ENCODE peak calls at places on chromosomes 13 and 19, in four cellular contexts. One of them, this sample, is unnamed.

GRCh38 chr19:34336781-34337271 is 28.2 kb upstream of the GPI start:
- DNase-seq in stimulated activated CD4-positive, alpha-beta T cell treated with anti-CD3 and anti-CD28 coated beads, Interleukin-1b, Interleukin-23, amount 100 ng/mL, for 1 hour: no peak
- DNase-seq in activated T-cell treated with anti-CD3 and anti-CD28 coated beads for 1 hour: peak; percentile 25
- DNase-seq in cardiac fibroblast: peak; percentile 63
- DNase-seq in this sample: peak; percentile 18

GRCh38 chr13:102650444-102650843 is 44.4 kb downstream of the METTL21C start:
- DNase-seq in stimulated activated CD4-positive, alpha-beta T cell treated with anti-CD3 and anti-CD28 coated beads, Interleukin-1b, Interleukin-23, amount 100 ng/mL, for 1 hour: no peak
- DNase-seq in cardiac fibroblast: no peak
- DNase-seq in activated T-cell treated with anti-CD3 and anti-CD28 coated beads for 1 hour: no peak
- DNase-seq in this sample: no peak

GRCh38 chr19:49442354-49442753 is 1.0 kb upstream of the SLC17A7 start:
- DNase-seq in cardiac fibroblast: no peak
- DNase-seq in stimulated activated CD4-positive, alpha-beta T cell treated with anti-CD3 and anti-CD28 coated beads, Interleukin-1b, Interleukin-23, amount 100 ng/mL, for 1 hour: no peak
- DNase-seq in activated T-cell treated with anti-CD3 and anti-CD28 coated beads for 1 hour: no peak
- DNase-seq in this sample: no peak

GRCh38 chr13:81986308-81986707 is 1645.4 kb upstream of the SPRY2 start:
- DNase-seq in cardiac fibroblast: no peak
- DNase-seq in stimulated activated CD4-positive, alpha-beta T cell treated with anti-CD3 and anti-CD28 coated beads, Interleukin-1b, Interleukin-23, amount 100 ng/mL, for 1 hour: no peak
- DNase-seq in activated T-cell treated with anti-CD3 and anti-CD28 coated beads for 1 hour: no peak
- DNase-seq in this sample: no peak

GRCh38 chr13:76879211-76879875 is 6.9 kb downstream of the KCTD12 start:
- DNase-seq in activated T-cell treated with anti-CD3 and anti-CD28 coated beads for 1 hour: peak; percentile 28
- DNase-seq in cardiac fibroblast: peak; percentile 93
- DNase-seq in stimulated activated CD4-positive, alpha-beta T cell treated with anti-CD3 and anti-CD28 coated beads, Interleukin-1b, Interleukin-23, amount 100 ng/mL, for 1 hour: no peak
- DNase-seq in this sample: no peak

GRCh38 chr13:109028626-109029025 is 399.2 kb downstream of the MYO16 start:
- DNase-seq in activated T-cell treated with anti-CD3 and anti-CD28 coated beads for 1 hour: no peak
- DNase-seq in cardiac fibroblast: peak; percentile 50
- DNase-seq in stimulated activated CD4-positive, alpha-beta T cell treated with anti-CD3 and anti-CD28 coated beads, Interleukin-1b, Interleukin-23, amount 100 ng/mL, for 1 hour: no peak
- DNase-seq in this sample: no peak

GRCh38 chr19:19558636-19559035 is 20.6 kb downstream of the CILP2 start:
- DNase-seq in cardiac fibroblast: no peak
- DNase-seq in stimulated activated CD4-positive, alpha-beta T cell treated with anti-CD3 and anti-CD28 coated beads, Interleukin-1b, Interleukin-23, amount 100 ng/mL, for 1 hour: no peak
- DNase-seq in activated T-cell treated with anti-CD3 and anti-CD28 coated beads for 1 hour: no peak
- DNase-seq in this sample: no peak

GRCh38 chr13:99600318-99600717 is 99.0 kb downstream of the TM9SF2 start:
- DNase-seq in activated T-cell treated with anti-CD3 and anti-CD28 coated beads for 1 hour: no peak
- DNase-seq in cardiac fibroblast: no peak
- DNase-seq in stimulated activated CD4-positive, alpha-beta T cell treated with anti-CD3 and anti-CD28 coated beads, Interleukin-1b, Interleukin-23, amount 100 ng/mL, for 1 hour: no peak
- DNase-seq in this sample: no peak

GRCh38 chr13:23710366-23710765 is 140.2 kb downstream of the TNFRSF19 start:
- DNase-seq in stimulated activated CD4-positive, alpha-beta T cell treated with anti-CD3 and anti-CD28 coated beads, Interleukin-1b, Interleukin-23, amount 100 ng/mL, for 1 hour: no peak
- DNase-seq in cardiac fibroblast: no peak
- DNase-seq in activated T-cell treated with anti-CD3 and anti-CD28 coated beads for 1 hour: no peak
- DNase-seq in this sample: no peak

GRCh38 chr13:40251343-40252032 is 415.0 kb downstream of the FOXO1 start:
- DNase-seq in cardiac fibroblast: peak; percentile 60
- DNase-seq in stimulated activated CD4-positive, alpha-beta T cell treated with anti-CD3 and anti-CD28 coated beads, Interleukin-1b, Interleukin-23, amount 100 ng/mL, for 1 hour: no peak
- DNase-seq in activated T-cell treated with anti-CD3 and anti-CD28 coated beads for 1 hour: no peak
- DNase-seq in this sample: no peak

GRCh38 chr13:107563099-107563925 is 652.0 kb downstream of the LIG4 start:
- DNase-seq in cardiac fibroblast: peak; percentile 10
- DNase-seq in stimulated activated CD4-positive, alpha-beta T cell treated with anti-CD3 and anti-CD28 coated beads, Interleukin-1b, Interleukin-23, amount 100 ng/mL, for 1 hour: no peak
- DNase-seq in activated T-cell treated with anti-CD3 and anti-CD28 coated beads for 1 hour: no peak
- DNase-seq in this sample: no peak

GRCh38 chr19:1510442-1510806 is 2.4 kb downstream of the ADAMTSL5 start:
- DNase-seq in activated T-cell treated with anti-CD3 and anti-CD28 coated beads for 1 hour: no peak
- DNase-seq in stimulated activated CD4-positive, alpha-beta T cell treated with anti-CD3 and anti-CD28 coated beads, Interleukin-1b, Interleukin-23, amount 100 ng/mL, for 1 hour: no peak
- DNase-seq in cardiac fibroblast: no peak
- DNase-seq in this sample: no peak

GRCh38 chr19:5035817-5036732 is 67.2 kb downstream of the KDM4B start:
- DNase-seq in stimulated activated CD4-positive, alpha-beta T cell treated with anti-CD3 and anti-CD28 coated beads, Interleukin-1b, Interleukin-23, amount 100 ng/mL, for 1 hour: no peak
- DNase-seq in activated T-cell treated with anti-CD3 and anti-CD28 coated beads for 1 hour: no peak
- DNase-seq in cardiac fibroblast: no peak
- DNase-seq in this sample: no peak

GRCh38 chr19:7224205-7224833 is 69.9 kb downstream of the INSR start:
- DNase-seq in activated T-cell treated with anti-CD3 and anti-CD28 coated beads for 1 hour: no peak
- DNase-seq in stimulated activated CD4-positive, alpha-beta T cell treated with anti-CD3 and anti-CD28 coated beads, Interleukin-1b, Interleukin-23, amount 100 ng/mL, for 1 hour: no peak
- DNase-seq in cardiac fibroblast: peak; percentile 88
- DNase-seq in this sample: no peak

GRCh38 chr19:42596391-42597071 is 1.8 kb upstream of the CEACAM8 start:
- DNase-seq in activated T-cell treated with anti-CD3 and anti-CD28 coated beads for 1 hour: peak; percentile 20
- DNase-seq in cardiac fibroblast: peak; percentile 20
- DNase-seq in stimulated activated CD4-positive, alpha-beta T cell treated with anti-CD3 and anti-CD28 coated beads, Interleukin-1b, Interleukin-23, amount 100 ng/mL, for 1 hour: peak; percentile 16
- DNase-seq in this sample: no peak

GRCh38 chr13:74770361-74770760 is 636.2 kb upstream of the KLF12 start:
- DNase-seq in cardiac fibroblast: peak; percentile 92
- DNase-seq in stimulated activated CD4-positive, alpha-beta T cell treated with anti-CD3 and anti-CD28 coated beads, Interleukin-1b, Interleukin-23, amount 100 ng/mL, for 1 hour: no peak
- DNase-seq in activated T-cell treated with anti-CD3 and anti-CD28 coated beads for 1 hour: no peak
- DNase-seq in this sample: no peak

GRCh38 chr13:47499358-47500150 is 501.5 kb downstream of the SUCLA2 start:
- DNase-seq in stimulated activated CD4-positive, alpha-beta T cell treated with anti-CD3 and anti-CD28 coated beads, Interleukin-1b, Interleukin-23, amount 100 ng/mL, for 1 hour: no peak
- DNase-seq in cardiac fibroblast: peak; percentile 73
- DNase-seq in activated T-cell treated with anti-CD3 and anti-CD28 coated beads for 1 hour: no peak
- DNase-seq in this sample: no peak

GRCh38 chr19:1453525-1454371 is 3.8 kb downstream of the APC2 start:
- DNase-seq in stimulated activated CD4-positive, alpha-beta T cell treated with anti-CD3 and anti-CD28 coated beads, Interleukin-1b, Interleukin-23, amount 100 ng/mL, for 1 hour: no peak
- DNase-seq in cardiac fibroblast: peak; percentile 44
- DNase-seq in activated T-cell treated with anti-CD3 and anti-CD28 coated beads for 1 hour: no peak
- DNase-seq in this sample: no peak

GRCh38 chr13:59112375-59112774 is 1051.4 kb downstream of the DIAPH3 start:
- DNase-seq in stimulated activated CD4-positive, alpha-beta T cell treated with anti-CD3 and anti-CD28 coated beads, Interleukin-1b, Interleukin-23, amount 100 ng/mL, for 1 hour: no peak
- DNase-seq in cardiac fibroblast: peak; percentile 95
- DNase-seq in activated T-cell treated with anti-CD3 and anti-CD28 coated beads for 1 hour: no peak
- DNase-seq in this sample: no peak

GRCh38 chr13:20814224-20814910 is 40.6 kb upstream of the EEF1AKMT1 start:
- DNase-seq in activated T-cell treated with anti-CD3 and anti-CD28 coated beads for 1 hour: no peak
- DNase-seq in cardiac fibroblast: peak; percentile 96
- DNase-seq in stimulated activated CD4-positive, alpha-beta T cell treated with anti-CD3 and anti-CD28 coated beads, Interleukin-1b, Interleukin-23, amount 100 ng/mL, for 1 hour: no peak
- DNase-seq in this sample: no peak

GRCh38 chr13:92221916-92222315 is 823.5 kb downstream of the GPC5 start:
- DNase-seq in cardiac fibroblast: no peak
- DNase-seq in activated T-cell treated with anti-CD3 and anti-CD28 coated beads for 1 hour: no peak
- DNase-seq in stimulated activated CD4-positive, alpha-beta T cell treated with anti-CD3 and anti-CD28 coated beads, Interleukin-1b, Interleukin-23, amount 100 ng/mL, for 1 hour: no peak
- DNase-seq in this sample: no peak

GRCh38 chr13:36337938-36338337 is 8.3 kb downstream of the SPART start:
- DNase-seq in stimulated activated CD4-positive, alpha-beta T cell treated with anti-CD3 and anti-CD28 coated beads, Interleukin-1b, Interleukin-23, amount 100 ng/mL, for 1 hour: no peak
- DNase-seq in cardiac fibroblast: no peak
- DNase-seq in activated T-cell treated with anti-CD3 and anti-CD28 coated beads for 1 hour: no peak
- DNase-seq in this sample: no peak

GRCh38 chr13:99721606-99722384 is 220.5 kb downstream of the TM9SF2 start:
- DNase-seq in cardiac fibroblast: no peak
- DNase-seq in stimulated activated CD4-positive, alpha-beta T cell treated with anti-CD3 and anti-CD28 coated beads, Interleukin-1b, Interleukin-23, amount 100 ng/mL, for 1 hour: no peak
- DNase-seq in activated T-cell treated with anti-CD3 and anti-CD28 coated beads for 1 hour: no peak
- DNase-seq in this sample: no peak

GRCh38 chr13:73385848-73386247 is 327.0 kb downstream of the KLF5 start:
- DNase-seq in cardiac fibroblast: no peak
- DNase-seq in activated T-cell treated with anti-CD3 and anti-CD28 coated beads for 1 hour: no peak
- DNase-seq in stimulated activated CD4-positive, alpha-beta T cell treated with anti-CD3 and anti-CD28 coated beads, Interleukin-1b, Interleukin-23, amount 100 ng/mL, for 1 hour: no peak
- DNase-seq in this sample: no peak

GRCh38 chr13:71209217-71209616 is 657.8 kb downstream of the DACH1 start:
- DNase-seq in cardiac fibroblast: no peak
- DNase-seq in stimulated activated CD4-positive, alpha-beta T cell treated with anti-CD3 and anti-CD28 coated beads, Interleukin-1b, Interleukin-23, amount 100 ng/mL, for 1 hour: no peak
- DNase-seq in activated T-cell treated with anti-CD3 and anti-CD28 coated beads for 1 hour: no peak
- DNase-seq in this sample: no peak

GRCh38 chr13:23050126-23050525 is 130.7 kb upstream of the SGCG start:
- DNase-seq in cardiac fibroblast: no peak
- DNase-seq in stimulated activated CD4-positive, alpha-beta T cell treated with anti-CD3 and anti-CD28 coated beads, Interleukin-1b, Interleukin-23, amount 100 ng/mL, for 1 hour: no peak
- DNase-seq in activated T-cell treated with anti-CD3 and anti-CD28 coated beads for 1 hour: no peak
- DNase-seq in this sample: no peak

GRCh38 chr13:111184685-111185401 is 69.7 kb downstream of the ARHGEF7 start:
- DNase-seq in activated T-cell treated with anti-CD3 and anti-CD28 coated beads for 1 hour: peak; percentile 16
- DNase-seq in cardiac fibroblast: peak; percentile 31
- DNase-seq in stimulated activated CD4-positive, alpha-beta T cell treated with anti-CD3 and anti-CD28 coated beads, Interleukin-1b, Interleukin-23, amount 100 ng/mL, for 1 hour: no peak
- DNase-seq in this sample: no peak

GRCh38 chr19:58388175-58388526 is 1.1 kb downstream of the RPS5 start:
- DNase-seq in stimulated activated CD4-positive, alpha-beta T cell treated with anti-CD3 and anti-CD28 coated beads, Interleukin-1b, Interleukin-23, amount 100 ng/mL, for 1 hour: no peak
- DNase-seq in activated T-cell treated with anti-CD3 and anti-CD28 coated beads for 1 hour: no peak
- DNase-seq in cardiac fibroblast: no peak
- DNase-seq in this sample: no peak

GRCh38 chr13:42807236-42807635 is 25.9 kb downstream of the FAM216B start:
- DNase-seq in cardiac fibroblast: no peak
- DNase-seq in stimulated activated CD4-positive, alpha-beta T cell treated with anti-CD3 and anti-CD28 coated beads, Interleukin-1b, Interleukin-23, amount 100 ng/mL, for 1 hour: no peak
- DNase-seq in activated T-cell treated with anti-CD3 and anti-CD28 coated beads for 1 hour: no peak
- DNase-seq in this sample: no peak

GRCh38 chr13:101919541-101920306 is 467.2 kb downstream of the ITGBL1 start:
- DNase-seq in activated T-cell treated with anti-CD3 and anti-CD28 coated beads for 1 hour: no peak
- DNase-seq in cardiac fibroblast: peak; percentile 2
- DNase-seq in stimulated activated CD4-positive, alpha-beta T cell treated with anti-CD3 and anti-CD28 coated beads, Interleukin-1b, Interleukin-23, amount 100 ng/mL, for 1 hour: no peak
- DNase-seq in this sample: no peak